ENCODE peak calls at places on chromosomes 1 and 21, in six cellular contexts. F is T follicular helper cell, Z is fibroblast of pulmonary artery, Y is NCI-H774, J is HepG2, L is A549. D is an unnamed sample.

GRCh38 chr1:25246600-25247023 is 642 bp downstream of the RSRP1 start:
- DNase-seq in F (no peak), Y (no peak), L (no peak), Z (no peak), J (no peak), D (peak; percentile 69)

GRCh38 chr1:35049116-35049515 is 17.4 kb upstream of the ZMYM6 start:
- DNase-seq in Y (no peak), L (no peak), Z (no peak), F (no peak), J (no peak), D (no peak)

GRCh38 chr1:36796101-36796590 is 238.2 kb downstream of the GRIK3 start:
- DNase-seq in F (no peak), Z (no peak), J (no peak), Y (no peak), L (no peak), D (no peak)

GRCh38 chr1:198679535-198680173 is 40.8 kb downstream of the PTPRC start:
- DNase-seq in L (no peak), Z (no peak), J (no peak), Y (no peak), F (no peak), D (no peak)

GRCh38 chr1:48526045-48526714 is 54.2 kb upstream of the SPATA6 start:
- DNase-seq in L (no peak), J (no peak), Z (peak; percentile 70), F (no peak), Y (peak; percentile 86), D (no peak)

GRCh38 chr21:28944296-28944695 is 48.4 kb downstream of the LTN1 start:
- DNase-seq in L (no peak), J (peak; percentile 14), Y (no peak), F (no peak), Z (peak; percentile 61), D (no peak)

GRCh38 chr1:203572134-203572625 is 54.5 kb upstream of the ATP2B4 start:
- DNase-seq in J (no peak), F (no peak), L (no peak), Z (peak; percentile 80), Y (no peak), D (no peak)

GRCh38 chr1:201469645-201470074 is 672 bp upstream of the PHLDA3 start:
- DNase-seq in F (no peak), J (no peak), Y (no peak), L (no peak), Z (no peak), D (no peak)

GRCh38 chr1:7379445-7379971 is 391.6 kb upstream of the VAMP3 start:
- DNase-seq in Y (no peak), F (no peak), J (no peak), Z (peak; percentile 80), L (no peak), D (peak; percentile 58)

GRCh38 chr1:235038701-235039100 is 89.9 kb downstream of the TOMM20 start:
- DNase-seq in L (no peak), Y (no peak), J (no peak), Z (no peak), F (no peak), D (no peak)

GRCh38 chr1:239662950-239663349 is 276.6 kb downstream of the CHRM3 start:
- DNase-seq in Y (no peak), J (no peak), Z (no peak), F (no peak), L (no peak), D (no peak)

GRCh38 chr1:204293605-204294365 is 65.9 kb downstream of the PLEKHA6 start:
- DNase-seq in Y (no peak), Z (peak; percentile 70), L (no peak), J (no peak), F (no peak), D (no peak)

GRCh38 chr21:26943916-26944315 is 23.0 kb downstream of the ADAMTS5 start:
- DNase-seq in L (no peak), Y (no peak), Z (no peak), F (no peak), J (no peak), D (no peak)

D was measured in type B pancreatic cell.